ENCODE peak calls at places on chromosomes 2 and 18, in four cellular contexts. One of them, this sample, is unnamed.

GRCh38 chr18:13629841-13630747 is 96.3 kb downstream of the FAM210A start:
- DNase-seq in stomach: no peak
- DNase-seq in activated CD4-positive, alpha-beta T cell treated with anti-CD3 and anti-CD28 coated beads for 24 hours: no peak
- DNase-seq in GM12865: peak; percentile 79
- DNase-seq in this sample: peak; percentile 74

GRCh38 chr2:165015052-165015642 is 59.8 kb upstream of the SLC38A11 start:
- DNase-seq in stomach: peak; percentile 74
- DNase-seq in activated CD4-positive, alpha-beta T cell treated with anti-CD3 and anti-CD28 coated beads for 24 hours: peak; percentile 41
- DNase-seq in GM12865: peak; percentile 77
- DNase-seq in this sample: peak; percentile 32

GRCh38 chr2:17643031-17643615 is 102.6 kb downstream of the VSNL1 start:
- DNase-seq in stomach: no peak
- DNase-seq in activated CD4-positive, alpha-beta T cell treated with anti-CD3 and anti-CD28 coated beads for 24 hours: peak; percentile 1
- DNase-seq in GM12865: no peak
- DNase-seq in this sample: peak; percentile 88

GRCh38 chr2:230423851-230424458 is 8.0 kb downstream of the SP100 start:
- DNase-seq in stomach: peak; percentile 73
- DNase-seq in activated CD4-positive, alpha-beta T cell treated with anti-CD3 and anti-CD28 coated beads for 24 hours: no peak
- DNase-seq in GM12865: no peak
- DNase-seq in this sample: no peak

GRCh38 chr2:98743835-98744234 is 12.9 kb upstream of the MGAT4A start:
- DNase-seq in stomach: peak; percentile 78
- DNase-seq in activated CD4-positive, alpha-beta T cell treated with anti-CD3 and anti-CD28 coated beads for 24 hours: no peak
- DNase-seq in GM12865: no peak
- DNase-seq in this sample: no peak

GRCh38 chr2:44071454-44072046 is 75.8 kb upstream of the LRPPRC start:
- DNase-seq in stomach: no peak
- DNase-seq in activated CD4-positive, alpha-beta T cell treated with anti-CD3 and anti-CD28 coated beads for 24 hours: no peak
- DNase-seq in GM12865: peak; percentile 54
- DNase-seq in this sample: no peak

GRCh38 chr2:16666453-16666801 is 793 bp upstream of the CYRIA start:
- DNase-seq in stomach: no peak
- DNase-seq in activated CD4-positive, alpha-beta T cell treated with anti-CD3 and anti-CD28 coated beads for 24 hours: no peak
- DNase-seq in GM12865: peak; percentile 38
- DNase-seq in this sample: peak; percentile 17

GRCh38 chr2:47833516-47833968 is 50.6 kb downstream of the MSH6 start:
- DNase-seq in stomach: no peak
- DNase-seq in activated CD4-positive, alpha-beta T cell treated with anti-CD3 and anti-CD28 coated beads for 24 hours: no peak
- DNase-seq in GM12865: peak; percentile 40
- DNase-seq in this sample: peak; percentile 31

GRCh38 chr18:48782381-48782841 is 168.4 kb downstream of the SMAD7 start:
- DNase-seq in stomach: no peak
- DNase-seq in activated CD4-positive, alpha-beta T cell treated with anti-CD3 and anti-CD28 coated beads for 24 hours: no peak
- DNase-seq in GM12865: no peak
- DNase-seq in this sample: peak; percentile 40

This sample was measured in MV-4-11.